ENCODE peak calls at places on chromosome 2, in nine cellular contexts. One of them, this sample, is unnamed.

GRCh38 chr2:19617251-19617650 is 258.8 kb upstream of the OSR1 start:
- DNase-seq in stimulated activated naive CD4-positive, alpha-beta T cell: no peak
- DNase-seq in HL-60: no peak
- DNase-seq in WTC11: no peak
- DNase-seq in activated T-cell treated with anti-CD3 and anti-CD28 coated beads for 1 hour: no peak
- DNase-seq in activated naive CD4-positive, alpha-beta T cell treated with anti-CD3 and anti-CD28 coated beads, Interleukin-2, amount 10 ng/mL, durations not matched to agents 7 days and 5 days: no peak
- DNase-seq in brain microvascular endothelial cell: no peak
- DNase-seq in Calu3: peak
- DNase-seq in lower leg skin: no peak
- DNase-seq in this sample: no peak

GRCh38 chr2:15700610-15701325 is 109.1 kb downstream of the DDX1 start:
- DNase-seq in stimulated activated naive CD4-positive, alpha-beta T cell: no peak
- DNase-seq in HL-60: no peak
- DNase-seq in WTC11: no peak
- DNase-seq in activated T-cell treated with anti-CD3 and anti-CD28 coated beads for 1 hour: no peak
- DNase-seq in activated naive CD4-positive, alpha-beta T cell treated with anti-CD3 and anti-CD28 coated beads, Interleukin-2, amount 10 ng/mL, durations not matched to agents 7 days and 5 days: no peak
- DNase-seq in brain microvascular endothelial cell: no peak
- DNase-seq in Calu3: no peak
- DNase-seq in lower leg skin: no peak
- DNase-seq in this sample: no peak

GRCh38 chr2:130183500-130184373 is 1.7 kb downstream of the MZT2B start:
- DNase-seq in stimulated activated naive CD4-positive, alpha-beta T cell: no peak
- DNase-seq in HL-60: no peak
- DNase-seq in WTC11: no peak
- DNase-seq in activated T-cell treated with anti-CD3 and anti-CD28 coated beads for 1 hour: no peak
- DNase-seq in activated naive CD4-positive, alpha-beta T cell treated with anti-CD3 and anti-CD28 coated beads, Interleukin-2, amount 10 ng/mL, durations not matched to agents 7 days and 5 days: no peak
- DNase-seq in brain microvascular endothelial cell: no peak
- DNase-seq in Calu3: no peak
- DNase-seq in lower leg skin: no peak
- DNase-seq in this sample: peak

GRCh38 chr2:118853647-118854367 is 6.4 kb upstream of the EN1 start:
- DNase-seq in stimulated activated naive CD4-positive, alpha-beta T cell: no peak
- DNase-seq in HL-60: no peak
- DNase-seq in WTC11: no peak
- DNase-seq in activated T-cell treated with anti-CD3 and anti-CD28 coated beads for 1 hour: no peak
- DNase-seq in activated naive CD4-positive, alpha-beta T cell treated with anti-CD3 and anti-CD28 coated beads, Interleukin-2, amount 10 ng/mL, durations not matched to agents 7 days and 5 days: no peak
- DNase-seq in brain microvascular endothelial cell: no peak
- DNase-seq in Calu3: no peak
- DNase-seq in lower leg skin: no peak
- DNase-seq in this sample: no peak

GRCh38 chr2:41930807-41931566 is 116.8 kb upstream of the PKDCC start:
- DNase-seq in stimulated activated naive CD4-positive, alpha-beta T cell: no peak
- DNase-seq in HL-60: no peak
- DNase-seq in WTC11: no peak
- DNase-seq in activated T-cell treated with anti-CD3 and anti-CD28 coated beads for 1 hour: no peak
- DNase-seq in activated naive CD4-positive, alpha-beta T cell treated with anti-CD3 and anti-CD28 coated beads, Interleukin-2, amount 10 ng/mL, durations not matched to agents 7 days and 5 days: no peak
- DNase-seq in brain microvascular endothelial cell: no peak
- DNase-seq in Calu3: peak
- DNase-seq in lower leg skin: no peak
- DNase-seq in this sample: peak

GRCh38 chr2:3098231-3098630 is 279.4 kb downstream of the EIPR1 start:
- DNase-seq in stimulated activated naive CD4-positive, alpha-beta T cell: no peak
- DNase-seq in HL-60: no peak
- DNase-seq in WTC11: no peak
- DNase-seq in activated T-cell treated with anti-CD3 and anti-CD28 coated beads for 1 hour: no peak
- DNase-seq in activated naive CD4-positive, alpha-beta T cell treated with anti-CD3 and anti-CD28 coated beads, Interleukin-2, amount 10 ng/mL, durations not matched to agents 7 days and 5 days: no peak
- DNase-seq in brain microvascular endothelial cell: no peak
- DNase-seq in Calu3: no peak
- DNase-seq in lower leg skin: no peak
- DNase-seq in this sample: no peak

GRCh38 chr2:191266201-191266600 is 21.0 kb downstream of the MYO1B start:
- DNase-seq in stimulated activated naive CD4-positive, alpha-beta T cell: no peak
- DNase-seq in HL-60: no peak
- DNase-seq in WTC11: no peak
- DNase-seq in activated T-cell treated with anti-CD3 and anti-CD28 coated beads for 1 hour: no peak
- DNase-seq in activated naive CD4-positive, alpha-beta T cell treated with anti-CD3 and anti-CD28 coated beads, Interleukin-2, amount 10 ng/mL, durations not matched to agents 7 days and 5 days: no peak
- DNase-seq in brain microvascular endothelial cell: no peak
- DNase-seq in Calu3: no peak
- DNase-seq in lower leg skin: no peak
- DNase-seq in this sample: no peak

GRCh38 chr2:33304032-33304864 is 172.2 kb upstream of the RASGRP3 start:
- DNase-seq in stimulated activated naive CD4-positive, alpha-beta T cell: no peak
- DNase-seq in HL-60: no peak
- DNase-seq in WTC11: no peak
- DNase-seq in activated T-cell treated with anti-CD3 and anti-CD28 coated beads for 1 hour: no peak
- DNase-seq in activated naive CD4-positive, alpha-beta T cell treated with anti-CD3 and anti-CD28 coated beads, Interleukin-2, amount 10 ng/mL, durations not matched to agents 7 days and 5 days: no peak
- DNase-seq in brain microvascular endothelial cell: no peak
- DNase-seq in Calu3: no peak
- DNase-seq in lower leg skin: no peak
- DNase-seq in this sample: no peak

GRCh38 chr2:21042958-21043743 is 722 bp downstream of the APOB start:
- DNase-seq in stimulated activated naive CD4-positive, alpha-beta T cell: peak
- DNase-seq in HL-60: peak
- DNase-seq in WTC11: peak
- DNase-seq in activated T-cell treated with anti-CD3 and anti-CD28 coated beads for 1 hour: peak
- DNase-seq in activated naive CD4-positive, alpha-beta T cell treated with anti-CD3 and anti-CD28 coated beads, Interleukin-2, amount 10 ng/mL, durations not matched to agents 7 days and 5 days: peak
- DNase-seq in brain microvascular endothelial cell: peak
- DNase-seq in Calu3: peak
- DNase-seq in lower leg skin: peak
- DNase-seq in this sample: peak

This sample was measured in astrocyte of the spinal cord.